ENCODE peak calls at places on chromosomes 11 and 22, in five cellular contexts. T is NCI-H446, Z is fibroblast of lung, N is HTR-8/SVneo, H is T follicular helper cell. J is an unnamed sample.

GRCh38 chr22:27507066-27507715 is 294.4 kb downstream of the MN1 start:
- DNase-seq in H (no peak), N (no peak), T (no peak), Z (peak), J (no peak)

GRCh38 chr11:130096823-130097222 is 27.1 kb downstream of the APLP2 start:
- DNase-seq in H (no peak), N (no peak), T (no peak), Z (no peak), J (no peak)

GRCh38 chr22:32904044-32904443 is 102.5 kb downstream of the TIMP3 start:
- DNase-seq in T (no peak), H (no peak), N (peak), Z (peak), J (peak)

GRCh38 chr11:33703234-33703633 is 2.6 kb upstream of the C11orf91 start:
- DNase-seq in Z (no peak), T (no peak), N (no peak), H (no peak), J (no peak)

GRCh38 chr11:134178275-134178674 is 45.5 kb downstream of the NCAPD3 start:
- DNase-seq in Z (no peak), N (no peak), H (no peak), T (no peak), J (no peak)

GRCh38 chr22:48926663-48927062 is 901.0 kb downstream of the BRD1 start:
- DNase-seq in Z (no peak), T (no peak), H (no peak), N (no peak), J (no peak)

GRCh38 chr11:114705280-114706024 is 27.1 kb downstream of the NXPE2 start:
- DNase-seq in N (no peak), T (no peak), Z (no peak), H (no peak), J (no peak)

GRCh38 chr11:131504199-131504949 is 134.0 kb downstream of the NTM start:
- DNase-seq in T (no peak), H (no peak), N (no peak), Z (no peak), J (no peak)

GRCh38 chr11:32043737-32044515 is 46.9 kb upstream of the RCN1 start:
- DNase-seq in T (no peak), N (no peak), H (no peak), Z (no peak), J (no peak)

GRCh38 chr11:66595245-66595904 is 2.4 kb downstream of the CCS start:
- DNase-seq in T (no peak), H (no peak), Z (peak), N (no peak), J (no peak)

GRCh38 chr22:42881982-42882656 is 25.0 kb upstream of the ARFGAP3 start:
- DNase-seq in N (no peak), H (no peak), Z (no peak), T (no peak), J (no peak)

GRCh38 chr11:119166368-119167076 is 2.0 kb upstream of the NLRX1 start:
- DNase-seq in N (peak), T (no peak), H (no peak), Z (peak), J (peak)

GRCh38 chr22:36732609-36733008 is 29.1 kb upstream of the CACNG2 start:
- DNase-seq in N (no peak), Z (no peak), T (no peak), H (no peak), J (no peak)

GRCh38 chr11:134785660-134786284 is 373.7 kb upstream of the B3GAT1 start:
- DNase-seq in H (no peak), Z (no peak), N (no peak), T (no peak), J (no peak)

GRCh38 chr11:75239551-75240290 is 853 bp upstream of the TPBGL start:
- DNase-seq in T (no peak), H (no peak), Z (no peak), N (no peak), J (no peak)

GRCh38 chr11:134036484-134037092 is 32.3 kb upstream of the JAM3 start:
- DNase-seq in N (no peak), Z (no peak), T (no peak), H (no peak), J (no peak)

GRCh38 chr11:61963282-61964057 is 4.0 kb downstream of the FTH1 start:
- DNase-seq in H (no peak), Z (peak), N (no peak), T (no peak), J (no peak)

GRCh38 chr22:20957691-20958440 is 9.2 kb upstream of the AIFM3 start:
- DNase-seq in H (no peak), N (no peak), Z (peak), T (no peak), J (peak)

GRCh38 chr11:124643605-124644425 is 21.2 kb downstream of the TBRG1 start:
- DNase-seq in Z (peak), N (no peak), H (no peak), T (no peak), J (peak)

GRCh38 chr11:12556155-12556554 is 118.1 kb upstream of the TEAD1 start:
- DNase-seq in T (no peak), N (no peak), H (no peak), Z (peak), J (no peak)

GRCh38 chr11:11620251-11620965 is 1.4 kb downstream of the GALNT18 start:
- DNase-seq in Z (peak), H (no peak), N (no peak), T (no peak), J (peak)

GRCh38 chr11:59097113-59097708 is 9.8 kb upstream of the FAM111B start:
- DNase-seq in H (peak), T (no peak), N (no peak), Z (peak), J (peak)

GRCh38 chr11:123255909-123256308 is 60.9 kb upstream of the CLMP start:
- DNase-seq in Z (peak), H (no peak), T (no peak), N (no peak), J (no peak)

GRCh38 chr11:35969089-35970046 is 25.5 kb downstream of the LDLRAD3 start:
- DNase-seq in Z (no peak), H (no peak), N (no peak), T (no peak), J (no peak)